ENCODE peak calls at places on chromosomes 16 and 17, in ten cellular contexts. One of them, this sample, is unnamed.

GRCh38 chr17:7436556-7437368 is 1.5 kb downstream of the TMEM102 start:
- DNase-seq in HFFc6: peak; percentile 66
- DNase-seq in body of pancreas: peak; percentile 91
- DNase-seq in IMR-90: peak; percentile 75
- DNase-seq in vagina: no peak
- DNase-seq in Caco-2: peak; percentile 74
- DNase-seq in tibial artery: peak; percentile 88
- DNase-seq in stomach: peak; percentile 90
- DNase-seq in lung: peak; percentile 76
- DNase-seq in right lobe of liver: peak; percentile 88
- DNase-seq in this sample: peak; percentile 80

GRCh38 chr17:3534881-3535252 is 22.7 kb downstream of the TRPV3 start:
- DNase-seq in HFFc6: no peak
- DNase-seq in body of pancreas: no peak
- DNase-seq in IMR-90: peak; percentile 10
- DNase-seq in vagina: no peak
- DNase-seq in Caco-2: no peak
- DNase-seq in tibial artery: no peak
- DNase-seq in stomach: no peak
- DNase-seq in lung: no peak
- DNase-seq in right lobe of liver: no peak
- DNase-seq in this sample: no peak

GRCh38 chr17:33403194-33403593 is 110.1 kb upstream of the ASIC2 start:
- DNase-seq in HFFc6: no peak
- DNase-seq in body of pancreas: no peak
- DNase-seq in IMR-90: no peak
- DNase-seq in vagina: no peak
- DNase-seq in Caco-2: no peak
- DNase-seq in tibial artery: no peak
- DNase-seq in stomach: no peak
- DNase-seq in lung: no peak
- DNase-seq in right lobe of liver: no peak
- DNase-seq in this sample: no peak

GRCh38 chr16:53504161-53504663 is 1.2 kb upstream of the AKTIP start:
- DNase-seq in HFFc6: peak; percentile 26
- DNase-seq in body of pancreas: peak; percentile 57
- DNase-seq in IMR-90: peak; percentile 31
- DNase-seq in vagina: no peak
- DNase-seq in Caco-2: no peak
- DNase-seq in tibial artery: peak; percentile 84
- DNase-seq in stomach: peak; percentile 36
- DNase-seq in lung: peak; percentile 61
- DNase-seq in right lobe of liver: peak; percentile 70
- DNase-seq in this sample: peak; percentile 23

GRCh38 chr16:72637306-72637705 is 410.6 kb downstream of the ZFHX3 start:
- DNase-seq in HFFc6: peak; percentile 66
- DNase-seq in body of pancreas: no peak
- DNase-seq in IMR-90: peak; percentile 77
- DNase-seq in vagina: no peak
- DNase-seq in Caco-2: no peak
- DNase-seq in tibial artery: no peak
- DNase-seq in stomach: no peak
- DNase-seq in lung: no peak
- DNase-seq in right lobe of liver: no peak
- DNase-seq in this sample: no peak

GRCh38 chr17:42819939-42820535 is 4.0 kb downstream of the BECN1 start:
- DNase-seq in HFFc6: peak; percentile 56
- DNase-seq in body of pancreas: peak; percentile 67
- DNase-seq in IMR-90: peak; percentile 37
- DNase-seq in vagina: no peak
- DNase-seq in Caco-2: peak; percentile 74
- DNase-seq in tibial artery: no peak
- DNase-seq in stomach: peak; percentile 71
- DNase-seq in lung: peak; percentile 49
- DNase-seq in right lobe of liver: no peak
- DNase-seq in this sample: peak; percentile 28

GRCh38 chr16:89422527-89422904 is 67.8 kb downstream of the ANKRD11 start:
- DNase-seq in HFFc6: peak; percentile 30
- DNase-seq in body of pancreas: no peak
- DNase-seq in IMR-90: peak; percentile 59
- DNase-seq in vagina: no peak
- DNase-seq in Caco-2: no peak
- DNase-seq in tibial artery: peak; percentile 80
- DNase-seq in stomach: no peak
- DNase-seq in lung: no peak
- DNase-seq in right lobe of liver: no peak
- DNase-seq in this sample: no peak

GRCh38 chr16:17803625-17804410 is 333.1 kb upstream of the XYLT1 start:
- DNase-seq in HFFc6: peak; percentile 73
- DNase-seq in body of pancreas: no peak
- DNase-seq in IMR-90: peak; percentile 97
- DNase-seq in vagina: no peak
- DNase-seq in Caco-2: no peak
- DNase-seq in tibial artery: no peak
- DNase-seq in stomach: no peak
- DNase-seq in lung: no peak
- DNase-seq in right lobe of liver: no peak
- DNase-seq in this sample: no peak

GRCh38 chr17:8470447-8471047 is 34.9 kb downstream of the NDEL1 start:
- DNase-seq in HFFc6: no peak
- DNase-seq in body of pancreas: no peak
- DNase-seq in IMR-90: no peak
- DNase-seq in vagina: peak; percentile 82
- DNase-seq in Caco-2: no peak
- DNase-seq in tibial artery: peak; percentile 83
- DNase-seq in stomach: no peak
- DNase-seq in lung: no peak
- DNase-seq in right lobe of liver: peak; percentile 85
- DNase-seq in this sample: no peak

GRCh38 chr17:77825621-77826020 is 132.9 kb upstream of the TNRC6C start:
- DNase-seq in HFFc6: no peak
- DNase-seq in body of pancreas: no peak
- DNase-seq in IMR-90: no peak
- DNase-seq in vagina: no peak
- DNase-seq in Caco-2: no peak
- DNase-seq in tibial artery: peak; percentile 39
- DNase-seq in stomach: no peak
- DNase-seq in lung: no peak
- DNase-seq in right lobe of liver: no peak
- DNase-seq in this sample: no peak

GRCh38 chr17:2957631-2958286 is 105.6 kb downstream of the OR1D5 start:
- DNase-seq in HFFc6: peak; percentile 3
- DNase-seq in body of pancreas: peak; percentile 8
- DNase-seq in IMR-90: peak; percentile 74
- DNase-seq in vagina: no peak
- DNase-seq in Caco-2: no peak
- DNase-seq in tibial artery: no peak
- DNase-seq in stomach: peak; percentile 20
- DNase-seq in lung: no peak
- DNase-seq in right lobe of liver: peak; percentile 23
- DNase-seq in this sample: no peak

GRCh38 chr17:62981933-62982332 is 15.9 kb downstream of the TANC2 start:
- DNase-seq in HFFc6: peak; percentile 26
- DNase-seq in body of pancreas: no peak
- DNase-seq in IMR-90: peak; percentile 68
- DNase-seq in vagina: no peak
- DNase-seq in Caco-2: no peak
- DNase-seq in tibial artery: no peak
- DNase-seq in stomach: no peak
- DNase-seq in lung: no peak
- DNase-seq in right lobe of liver: no peak
- DNase-seq in this sample: no peak

GRCh38 chr17:54891176-54891821 is 9.4 kb upstream of the TOM1L1 start:
- DNase-seq in HFFc6: peak; percentile 69
- DNase-seq in body of pancreas: peak; percentile 20
- DNase-seq in IMR-90: peak; percentile 73
- DNase-seq in vagina: no peak
- DNase-seq in Caco-2: no peak
- DNase-seq in tibial artery: no peak
- DNase-seq in stomach: no peak
- DNase-seq in lung: no peak
- DNase-seq in right lobe of liver: no peak
- DNase-seq in this sample: peak; percentile 13
- TF ChIP-seq CTCF in HFFc6: peak; percentile 80
- TF ChIP-seq CTCF in body of pancreas: peak; percentile 52
- TF ChIP-seq CTCF in IMR-90: peak; percentile 68
- TF ChIP-seq CTCF in vagina: no peak
- TF ChIP-seq CTCF in Caco-2: peak; percentile 39
- TF ChIP-seq CTCF in tibial artery: no peak
- TF ChIP-seq CTCF in stomach: no peak
- TF ChIP-seq CTCF in lung: no peak
- TF ChIP-seq CTCF in right lobe of liver: peak; percentile 57
- TF ChIP-seq CTCF in this sample: peak; percentile 74

GRCh38 chr17:58484600-58484999 is 3.6 kb downstream of the HSF5 start:
- DNase-seq in HFFc6: no peak
- DNase-seq in body of pancreas: no peak
- DNase-seq in IMR-90: no peak
- DNase-seq in vagina: no peak
- DNase-seq in Caco-2: no peak
- DNase-seq in tibial artery: no peak
- DNase-seq in stomach: no peak
- DNase-seq in lung: no peak
- DNase-seq in right lobe of liver: no peak
- DNase-seq in this sample: no peak

GRCh38 chr17:58492238-58493121 is 4.3 kb upstream of the HSF5 start:
- DNase-seq in HFFc6: no peak
- DNase-seq in body of pancreas: no peak
- DNase-seq in IMR-90: no peak
- DNase-seq in vagina: no peak
- DNase-seq in Caco-2: peak; percentile 73
- DNase-seq in tibial artery: no peak
- DNase-seq in stomach: no peak
- DNase-seq in lung: no peak
- DNase-seq in right lobe of liver: no peak
- DNase-seq in this sample: no peak

GRCh38 chr17:58488428-58488890 is 251 bp upstream of the HSF5 start:
- DNase-seq in HFFc6: no peak
- DNase-seq in body of pancreas: no peak
- DNase-seq in IMR-90: no peak
- DNase-seq in vagina: no peak
- DNase-seq in Caco-2: peak; percentile 87
- DNase-seq in tibial artery: no peak
- DNase-seq in stomach: no peak
- DNase-seq in lung: no peak
- DNase-seq in right lobe of liver: no peak
- DNase-seq in this sample: no peak

GRCh38 chr17:58491510-58492045 is 3.4 kb upstream of the HSF5 start:
- DNase-seq in HFFc6: no peak
- DNase-seq in body of pancreas: no peak
- DNase-seq in IMR-90: no peak
- DNase-seq in vagina: no peak
- DNase-seq in Caco-2: no peak
- DNase-seq in tibial artery: no peak
- DNase-seq in stomach: no peak
- DNase-seq in lung: no peak
- DNase-seq in right lobe of liver: no peak
- DNase-seq in this sample: no peak

DNA sequence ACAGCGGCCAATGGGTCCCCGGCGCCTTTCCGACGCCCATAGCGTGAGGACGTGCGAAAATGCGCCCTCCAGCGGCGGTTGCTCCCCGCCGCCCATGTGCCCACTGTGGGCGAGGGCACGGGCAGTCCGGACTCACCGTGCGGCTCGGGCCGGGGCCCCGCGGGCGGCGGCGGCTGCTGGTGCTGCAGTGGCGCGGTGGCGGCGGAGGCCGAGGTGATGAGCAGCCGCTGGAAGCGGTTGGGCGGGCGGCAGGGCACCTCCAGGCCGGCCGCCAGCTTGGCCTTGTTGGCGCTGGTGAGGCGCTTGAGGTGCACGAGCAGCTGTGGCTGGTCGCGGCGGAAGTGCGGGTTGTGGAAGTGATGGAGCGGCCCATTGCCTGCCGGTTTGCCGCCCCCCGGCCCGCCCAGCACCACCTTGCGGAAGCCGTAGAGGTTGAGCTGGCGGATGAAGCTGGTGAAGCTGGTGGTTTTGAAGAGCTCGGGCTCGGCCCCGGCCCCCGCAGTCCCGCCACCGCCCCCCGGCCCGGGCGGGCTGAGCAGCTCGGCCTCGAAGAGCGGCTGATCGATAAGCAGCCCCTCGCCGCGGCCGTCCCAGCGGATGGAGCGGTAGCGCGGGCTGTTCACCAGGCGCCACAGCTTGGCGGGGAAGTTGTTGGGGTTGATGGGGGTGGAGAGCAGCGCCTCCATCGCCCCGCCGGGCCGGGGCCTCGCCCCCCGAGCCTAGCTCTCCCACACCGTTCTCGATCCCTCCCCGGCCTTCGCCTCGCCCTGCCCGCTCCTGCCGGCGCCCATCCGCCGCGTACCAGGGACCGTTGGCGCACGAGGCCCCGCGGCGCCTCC is at the start of gene HSF5:
- DNase-seq in HFFc6: no peak
- DNase-seq in body of pancreas: no peak
- DNase-seq in IMR-90: no peak
- DNase-seq in vagina: no peak
- DNase-seq in Caco-2: no peak
- DNase-seq in tibial artery: no peak
- DNase-seq in stomach: peak; percentile 36
- DNase-seq in lung: no peak
- DNase-seq in right lobe of liver: no peak
- DNase-seq in this sample: no peak
- TF ChIP-seq CTCF in HFFc6: peak; percentile 54
- TF ChIP-seq CTCF in body of pancreas: no peak
- TF ChIP-seq CTCF in IMR-90: no peak
- TF ChIP-seq CTCF in vagina: no peak
- TF ChIP-seq CTCF in Caco-2: no peak
- TF ChIP-seq CTCF in tibial artery: no peak
- TF ChIP-seq CTCF in stomach: no peak
- TF ChIP-seq CTCF in lung: no peak
- TF ChIP-seq CTCF in right lobe of liver: peak; percentile 7
- TF ChIP-seq CTCF in this sample: no peak

DNA sequence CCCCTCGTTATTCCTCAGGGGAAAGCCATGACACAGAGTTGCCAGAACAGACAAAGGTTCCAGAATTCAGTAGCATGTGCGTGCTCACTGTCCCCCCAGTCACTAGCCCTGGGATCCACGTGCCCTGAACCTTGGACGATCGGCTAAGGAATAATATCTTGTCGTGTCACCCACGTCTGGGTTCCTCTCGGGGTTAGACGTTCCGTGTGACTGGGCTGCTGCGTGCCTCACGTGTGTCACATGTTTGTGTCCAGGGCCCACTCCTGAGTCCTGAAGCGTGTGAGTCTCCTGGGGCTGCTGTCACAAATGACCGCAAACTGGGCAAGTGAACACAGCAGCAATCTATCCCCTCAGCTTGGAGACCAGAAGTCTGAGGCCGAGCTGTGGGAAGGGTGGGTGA is 12.4 kb upstream of the ZNF469 start:
- DNase-seq in HFFc6: no peak
- DNase-seq in body of pancreas: no peak
- DNase-seq in IMR-90: no peak
- DNase-seq in vagina: no peak
- DNase-seq in Caco-2: no peak
- DNase-seq in tibial artery: peak; percentile 33
- DNase-seq in stomach: no peak
- DNase-seq in lung: no peak
- DNase-seq in right lobe of liver: no peak
- DNase-seq in this sample: no peak
- TF ChIP-seq CTCF in HFFc6: no peak
- TF ChIP-seq CTCF in body of pancreas: no peak
- TF ChIP-seq CTCF in IMR-90: no peak
- TF ChIP-seq CTCF in vagina: no peak
- TF ChIP-seq CTCF in Caco-2: no peak
- TF ChIP-seq CTCF in tibial artery: no peak
- TF ChIP-seq CTCF in stomach: no peak
- TF ChIP-seq CTCF in lung: no peak
- TF ChIP-seq CTCF in right lobe of liver: no peak
- TF ChIP-seq CTCF in this sample: no peak

GRCh38 chr17:50634915-50635719 is 436 bp downstream of the ABCC3 start:
- DNase-seq in HFFc6: no peak
- DNase-seq in body of pancreas: peak; percentile 31
- DNase-seq in IMR-90: no peak
- DNase-seq in vagina: no peak
- DNase-seq in Caco-2: no peak
- DNase-seq in tibial artery: no peak
- DNase-seq in stomach: no peak
- DNase-seq in lung: no peak
- DNase-seq in right lobe of liver: no peak
- DNase-seq in this sample: no peak
- TF ChIP-seq CTCF in HFFc6: peak; percentile 36
- TF ChIP-seq CTCF in body of pancreas: no peak
- TF ChIP-seq CTCF in IMR-90: no peak
- TF ChIP-seq CTCF in vagina: no peak
- TF ChIP-seq CTCF in Caco-2: peak; percentile 61
- TF ChIP-seq CTCF in tibial artery: no peak
- TF ChIP-seq CTCF in stomach: no peak
- TF ChIP-seq CTCF in lung: no peak
- TF ChIP-seq CTCF in right lobe of liver: no peak
- TF ChIP-seq CTCF in this sample: peak; percentile 21

This sample was measured in progenitor cell of endocrine pancreas.